ENCODE peak calls at places on chromosomes 11 and 22, in nine cellular contexts. Z is aorta, E is ovary, A is body of pancreas, R is lung, S is cardiac muscle cell, L is A673, M is transverse colon, P is SK-N-SH. W is an unnamed sample. For H3K4me1, the result is how much of the 10 kb centered on the place peaks cover.

GRCh38 chr11:6124245-6124644 is 16.8 kb downstream of the OR56B4 start:
- DNase-seq in Z (no peak), E (no peak), A (no peak), R (no peak), S (no peak), L (no peak), M (no peak), P (no peak), W (no peak)

GRCh38 chr11:9210224-9210921 is 54.8 kb downstream of the DENND5A start:
- DNase-seq in Z (no peak), E (no peak), A (no peak), R (no peak), S (no peak), L (no peak), M (no peak), P (no peak), W (no peak)

GRCh38 chr11:69962152-69962551 is 116.0 kb upstream of the ANO1 start:
- DNase-seq in Z (peak), E (no peak), A (no peak), R (no peak), S (no peak), L (no peak), M (peak), P (no peak), W (no peak)

GRCh38 chr11:33636104-33636503 is 64.5 kb downstream of the C11orf91 start:
- DNase-seq in Z (no peak), E (no peak), A (no peak), R (peak), S (no peak), L (no peak), M (no peak), P (no peak), W (no peak)

GRCh38 chr11:74417379-74417804 is 19.2 kb upstream of the PGM2L1 start:
- DNase-seq in Z (no peak), E (no peak), A (peak), R (peak), S (no peak), L (peak), M (no peak), P (no peak), W (no peak)

GRCh38 chr11:110479070-110479444 is 49.3 kb downstream of the FDX1 start:
- DNase-seq in Z (no peak), E (no peak), A (no peak), R (no peak), S (no peak), L (peak), M (no peak), P (no peak), W (no peak)

GRCh38 chr11:90468923-90469322 is 246.1 kb upstream of the CHORDC1 start:
- DNase-seq in Z (no peak), E (no peak), A (no peak), R (no peak), S (no peak), L (no peak), M (no peak), P (no peak), W (no peak)

GRCh38 chr11:120108154-120108784 is 29.6 kb downstream of the TRIM29 start:
- DNase-seq in Z (peak), E (peak), A (peak), R (peak), S (peak), L (peak), M (peak), P (peak), W (peak)

GRCh38 chr11:65781152-65781961 is 581 bp upstream of the AP5B1 start:
- DNase-seq in Z (peak), E (peak), A (no peak), R (no peak), S (peak), L (peak), M (peak), P (peak), W (peak)

DNA sequence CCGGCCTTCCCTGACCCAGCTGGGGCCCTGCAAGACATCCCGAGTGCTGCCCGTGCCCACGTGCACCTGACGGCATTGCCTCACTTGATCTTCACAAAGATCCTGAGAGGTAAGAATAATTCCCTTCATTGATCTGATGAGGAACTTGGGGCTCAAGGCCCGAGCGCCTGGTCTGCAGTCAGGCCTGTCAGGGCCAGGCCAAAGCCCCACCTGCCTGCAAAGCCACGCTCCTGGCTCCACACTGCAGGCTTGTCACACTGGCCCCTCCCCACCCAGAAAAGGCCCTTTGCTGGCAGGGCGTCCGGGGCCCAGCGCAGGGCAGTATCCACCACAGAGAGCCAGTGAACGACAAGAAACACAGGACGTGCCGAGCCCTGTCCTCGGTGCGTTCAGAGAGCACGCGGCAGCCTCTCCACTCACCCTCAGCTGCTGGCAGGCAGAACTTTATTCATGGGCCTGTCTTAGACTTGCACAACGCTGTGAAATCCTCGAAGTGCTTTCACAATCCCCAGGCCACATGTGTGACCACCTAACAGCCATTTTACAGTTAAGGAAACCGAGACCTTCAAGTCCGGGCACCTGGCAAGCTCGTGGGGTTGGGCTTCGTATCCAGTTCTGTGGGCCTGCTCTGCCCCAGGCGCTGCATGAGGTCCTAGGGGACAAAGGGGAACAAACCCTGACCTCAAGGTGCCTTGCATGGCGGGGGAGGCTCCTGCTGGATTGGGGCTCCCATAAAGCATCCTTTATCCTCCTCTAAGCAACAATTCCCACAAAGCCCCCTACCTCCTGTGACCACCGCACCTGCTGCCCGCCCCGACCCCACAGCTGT is 14.7 kb downstream of the KIAA0930 start:
- DNase-seq in Z (peak), E (no peak), A (peak), R (peak), S (no peak), L (no peak), M (peak), P (no peak), W (no peak)
- H3K4me1 ChIP-seq in Z (under half), E (under half), A (under half), R (under half), S (under half), L (under half), M (under half), P (under half), W (under half)

DNA sequence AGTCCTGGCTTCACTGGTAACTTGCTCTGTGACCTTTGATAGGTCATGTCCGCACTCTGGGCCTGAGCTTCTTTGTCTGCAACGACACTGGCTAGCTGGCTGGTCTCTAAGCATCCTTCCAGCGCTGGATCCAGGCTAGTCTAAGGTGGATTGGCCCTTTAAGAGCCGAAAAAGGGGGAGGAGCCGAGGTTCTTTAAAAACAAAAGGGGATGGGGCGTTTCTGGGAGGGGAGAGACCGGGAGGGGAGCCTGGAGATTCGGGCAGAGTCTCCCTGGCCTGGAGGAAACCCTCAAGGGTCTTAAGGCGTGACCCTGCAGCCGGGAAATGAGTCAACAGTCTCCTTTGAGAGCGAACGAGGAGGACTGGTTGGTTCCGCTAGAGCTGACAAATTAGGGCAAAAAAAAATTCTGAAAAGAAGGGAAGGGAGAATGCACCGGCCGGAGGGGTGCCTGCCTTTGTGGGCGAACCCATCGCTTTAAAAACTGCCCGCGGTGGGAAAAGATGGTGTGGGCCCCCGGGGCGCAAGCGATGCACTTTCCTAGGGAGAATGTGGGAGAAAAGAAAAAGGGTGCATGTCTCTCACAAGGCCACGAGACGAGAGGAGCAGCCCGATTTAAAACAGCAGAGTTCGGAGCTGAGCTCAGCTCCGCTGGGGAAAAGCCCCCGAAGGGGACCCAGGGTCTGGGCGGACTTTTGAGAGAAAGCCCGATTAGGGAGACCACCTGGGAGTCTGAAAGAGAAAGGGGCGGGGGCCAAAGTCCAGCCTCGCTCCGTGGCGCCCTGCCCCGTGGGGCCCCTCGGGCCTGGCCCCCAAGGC is 952 bp downstream of the ZFTA start:
- DNase-seq in Z (peak), E (peak), A (peak), R (peak), S (peak), L (peak), M (peak), P (peak), W (peak)
- H3K4me1 ChIP-seq in Z (under half), E (under half), A (half or more), R (under half), S (under half), L (half or more), M (under half), P (under half), W (under half)

GRCh38 chr11:67451658-67451976 is 912 bp downstream of the GPR152 start:
- DNase-seq in Z (no peak), E (no peak), A (no peak), R (no peak), S (no peak), L (no peak), M (no peak), P (no peak), W (no peak)

GRCh38 chr11:67448220-67448609 is 4.3 kb downstream of the GPR152 start:
- DNase-seq in Z (no peak), E (no peak), A (no peak), R (no peak), S (no peak), L (no peak), M (no peak), P (no peak), W (no peak)

GRCh38 chr11:67452141-67452952 is at the start of gene GPR152:
- DNase-seq in Z (no peak), E (no peak), A (peak), R (no peak), S (no peak), L (no peak), M (no peak), P (no peak), W (no peak)

GRCh38 chr11:67450796-67451657 is 1.5 kb downstream of the GPR152 start:
- DNase-seq in Z (no peak), E (no peak), A (no peak), R (no peak), S (no peak), L (no peak), M (no peak), P (no peak), W (peak)

GRCh38 chr11:67449116-67449844 is 3.2 kb downstream of the GPR152 start:
- DNase-seq in Z (no peak), E (no peak), A (peak), R (no peak), S (no peak), L (no peak), M (no peak), P (no peak), W (no peak)
- H3K4me1 ChIP-seq in Z (under half), E (under half), A (under half), R (under half), S (under half), L (under half), M (under half), P (under half), W (under half)

DNA sequence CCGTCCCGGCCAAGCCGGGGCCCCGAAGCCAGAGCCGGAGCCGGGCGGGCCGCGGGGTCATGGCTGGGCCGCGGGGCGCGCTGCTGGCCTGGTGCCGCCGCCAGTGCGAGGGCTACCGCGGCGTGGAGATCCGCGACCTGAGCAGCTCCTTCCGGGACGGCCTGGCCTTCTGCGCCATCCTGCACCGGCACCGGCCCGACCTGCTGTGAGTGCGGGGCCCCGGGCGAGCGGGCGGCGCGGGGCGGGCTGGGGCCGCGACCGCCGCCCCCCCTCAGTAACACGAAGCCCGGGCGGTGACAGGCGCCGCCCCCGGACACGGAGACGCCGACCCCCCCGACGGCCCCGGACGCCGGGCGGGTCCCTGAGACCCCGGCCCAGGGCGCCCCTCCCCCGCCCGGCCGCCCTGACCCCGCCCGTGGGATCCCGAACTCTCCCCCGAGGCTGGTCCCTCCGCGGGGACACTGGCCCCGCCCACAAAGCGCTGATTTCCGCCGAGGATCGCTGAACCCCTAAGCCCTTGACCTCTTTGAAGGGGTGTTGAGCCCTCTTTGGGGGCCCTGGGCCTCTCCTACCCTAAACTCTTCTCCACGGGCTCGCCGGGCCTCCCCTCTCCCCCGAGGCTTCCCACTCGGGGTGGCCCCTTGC is 389 bp downstream of the MICALL1 start:
- DNase-seq in Z (no peak), E (peak), A (no peak), R (no peak), S (peak), L (no peak), M (peak), P (peak), W (peak)
- H3K4me1 ChIP-seq in Z (under half), E (under half), A (under half), R (under half), S (under half), L (under half), M (under half), P (under half), W (under half)

GRCh38 chr22:23789121-23789520 is 2.4 kb downstream of the SMARCB1 start:
- DNase-seq in Z (no peak), E (no peak), A (no peak), R (no peak), S (no peak), L (no peak), M (no peak), P (no peak), W (peak)

GRCh38 chr22:23786752-23787599 is at the start of gene SMARCB1:
- DNase-seq in Z (peak), E (peak), A (peak), R (peak), S (peak), L (peak), M (peak), P (peak), W (peak)

GRCh38 chr22:23786261-23786710 is 480 bp upstream of the SMARCB1 start:
- DNase-seq in Z (no peak), E (no peak), A (no peak), R (no peak), S (no peak), L (no peak), M (no peak), P (peak), W (no peak)

GRCh38 chr22:23787600-23787896 is 782 bp downstream of the SMARCB1 start:
- DNase-seq in Z (no peak), E (no peak), A (no peak), R (no peak), S (no peak), L (no peak), M (no peak), P (no peak), W (no peak)

GRCh38 chr22:23787910-23788309 is 1.1 kb downstream of the SMARCB1 start:
- DNase-seq in Z (no peak), E (no peak), A (no peak), R (no peak), S (no peak), L (no peak), M (no peak), P (no peak), W (peak)
- H3K4me1 ChIP-seq in Z (under half), E (under half), A (under half), R (under half), S (under half), L (under half), M (under half), P (under half), W (under half)

DNA sequence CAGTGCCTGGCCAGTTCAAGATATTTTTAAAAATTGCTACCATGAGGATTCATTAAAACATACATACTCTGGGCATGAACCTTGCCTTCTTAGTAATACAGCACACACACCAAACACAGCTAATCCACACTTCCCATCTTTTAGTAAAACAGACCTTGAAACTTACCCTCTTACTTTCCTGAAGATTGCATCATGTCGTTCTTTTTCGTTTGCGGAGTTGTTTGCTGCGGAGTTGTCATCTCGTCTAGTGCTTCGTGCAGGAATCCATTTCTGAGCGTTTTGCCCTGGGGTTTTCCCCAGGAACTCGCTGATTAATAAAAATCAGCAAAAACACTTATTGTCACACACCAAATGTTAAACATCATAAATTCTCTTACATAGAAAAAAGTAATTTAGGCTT is 3.0 kb downstream of the EIF4G2 start:
- DNase-seq in Z (no peak), E (no peak), A (no peak), R (no peak), S (no peak), L (no peak), M (no peak), P (no peak), W (no peak)
- H3K4me1 ChIP-seq in Z (under half), E (under half), A (under half), R (under half), S (under half), L (under half), M (under half), P (under half), W (under half)

GRCh38 chr22:38754247-38755154 is 1.3 kb downstream of the SUN2 start:
- DNase-seq in Z (peak), E (peak), A (peak), R (peak), S (peak), L (peak), M (peak), P (no peak), W (peak)

GRCh38 chr22:38755911-38756532 is at the start of gene SUN2:
- DNase-seq in Z (peak), E (peak), A (peak), R (peak), S (peak), L (peak), M (peak), P (peak), W (peak)

GRCh38 chr22:38751422-38752346 is 4.1 kb downstream of the SUN2 start:
- DNase-seq in Z (peak), E (no peak), A (peak), R (peak), S (no peak), L (no peak), M (peak), P (no peak), W (no peak)

GRCh38 chr22:38755155-38755910 is 465 bp downstream of the SUN2 start:
- DNase-seq in Z (peak), E (peak), A (peak), R (peak), S (peak), L (peak), M (peak), P (peak), W (peak)

DNA sequence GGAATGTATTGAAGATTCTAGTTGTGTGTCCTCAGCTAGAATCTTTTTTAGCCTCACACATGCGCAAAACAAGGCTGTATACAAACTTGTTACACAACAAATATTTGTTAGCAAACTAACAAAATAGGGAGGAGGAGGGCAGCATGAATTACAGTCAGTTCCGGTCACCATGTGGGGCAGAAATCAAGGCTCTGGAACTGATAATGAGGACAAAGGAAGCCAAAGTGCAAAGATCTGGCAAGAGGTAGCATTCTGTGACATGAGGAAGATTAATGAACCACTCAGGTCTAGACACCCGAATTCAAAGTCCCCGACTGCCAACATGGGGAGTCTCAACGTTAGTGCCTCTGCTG is 1.9 kb downstream of the SUN2 start:
- DNase-seq in Z (no peak), E (no peak), A (peak), R (no peak), S (no peak), L (no peak), M (no peak), P (no peak), W (no peak)
- H3K4me1 ChIP-seq in Z (under half), E (under half), A (under half), R (under half), S (under half), L (under half), M (under half), P (under half), W (under half)

GRCh38 chr11:12217879-12218278 is 107.5 kb downstream of the MICAL2 start:
- DNase-seq in Z (no peak), E (no peak), A (no peak), R (no peak), S (no peak), L (no peak), M (no peak), P (no peak), W (no peak)
- H3K4me1 ChIP-seq in Z (under half), E (under half), A (half or more), R (under half), S (under half), L (under half), M (under half), P (under half), W (under half)